ENCODE peak calls at places on chromosomes 6 and 20, in four cellular contexts. One of them, this sample, is unnamed.
A peak's percentile ranks its signal among the peaks of the same experiment; 100 is the strongest.

GRCh38 chr6:1554881-1555569 is 54.7 kb upstream of the FOXC1 start:
- DNase-seq in GM12878: no peak
- DNase-seq in K562: no peak
- DNase-seq in H1: no peak
- DNase-seq in this sample: peak; percentile 77

GRCh38 chr20:53454675-53455276 is 138.9 kb downstream of the ZNF217 start:
- DNase-seq in K562: no peak
- DNase-seq in H1: no peak
- DNase-seq in GM12878: no peak
- DNase-seq in this sample: no peak

GRCh38 chr6:11711994-11712698 is 66.5 kb downstream of the ADTRP start:
- DNase-seq in GM12878: no peak
- DNase-seq in H1: no peak
- DNase-seq in K562: no peak
- DNase-seq in this sample: no peak

GRCh38 chr6:144820270-144820669 is 535.1 kb downstream of the UTRN start:
- DNase-seq in H1: no peak
- DNase-seq in GM12878: no peak
- DNase-seq in K562: no peak
- DNase-seq in this sample: no peak

GRCh38 chr20:53657732-53658131 is 64.1 kb upstream of the ZNF217 start:
- DNase-seq in GM12878: no peak
- DNase-seq in H1: no peak
- DNase-seq in K562: no peak
- DNase-seq in this sample: peak; percentile 34

GRCh38 chr6:52420668-52421358 is 671 bp downstream of the EFHC1 start:
- DNase-seq in H1: peak; percentile 59
- DNase-seq in K562: peak; percentile 47
- DNase-seq in GM12878: no peak
- DNase-seq in this sample: peak; percentile 53

GRCh38 chr20:39042279-39043150 is 80.4 kb downstream of the DHX35 start:
- DNase-seq in K562: no peak
- DNase-seq in H1: no peak
- DNase-seq in GM12878: no peak
- DNase-seq in this sample: no peak

GRCh38 chr6:1627884-1628550 is 18.3 kb downstream of the FOXC1 start:
- DNase-seq in GM12878: no peak
- DNase-seq in K562: no peak
- DNase-seq in H1: no peak
- DNase-seq in this sample: peak; percentile 67

GRCh38 chr20:6819599-6819998 is 52.1 kb downstream of the BMP2 start:
- DNase-seq in H1: no peak
- DNase-seq in GM12878: no peak
- DNase-seq in K562: no peak
- DNase-seq in this sample: no peak

GRCh38 chr6:110999634-111000270 is 17.9 kb downstream of the RPF2 start:
- DNase-seq in H1: no peak
- DNase-seq in GM12878: no peak
- DNase-seq in K562: peak; percentile 11
- DNase-seq in this sample: no peak

GRCh38 chr6:105424177-105424783 is 21.4 kb upstream of the PREP start:
- DNase-seq in K562: peak; percentile 67
- DNase-seq in H1: peak; percentile 83
- DNase-seq in GM12878: no peak
- DNase-seq in this sample: peak; percentile 65

GRCh38 chr6:25655746-25656145 is 3.7 kb downstream of the SCGN start:
- DNase-seq in GM12878: no peak
- DNase-seq in H1: no peak
- DNase-seq in K562: no peak
- DNase-seq in this sample: no peak

GRCh38 chr20:10304474-10305046 is 85.9 kb downstream of the SNAP25 start:
- DNase-seq in GM12878: no peak
- DNase-seq in H1: no peak
- DNase-seq in K562: no peak
- DNase-seq in this sample: no peak

GRCh38 chr6:140079328-140079727 is 704.9 kb upstream of the CITED2 start:
- DNase-seq in H1: no peak
- DNase-seq in GM12878: no peak
- DNase-seq in K562: no peak
- DNase-seq in this sample: no peak

GRCh38 chr20:46933150-46933549 is 38.5 kb downstream of the EYA2 start:
- DNase-seq in K562: no peak
- DNase-seq in GM12878: no peak
- DNase-seq in H1: no peak
- DNase-seq in this sample: no peak

GRCh38 chr6:15061176-15061575 is 184.7 kb upstream of the JARID2 start:
- DNase-seq in K562: no peak
- DNase-seq in GM12878: no peak
- DNase-seq in H1: no peak
- DNase-seq in this sample: no peak

GRCh38 chr20:19885981-19886665 is 128.1 kb downstream of the RIN2 start:
- DNase-seq in GM12878: no peak
- DNase-seq in H1: no peak
- DNase-seq in K562: no peak
- DNase-seq in this sample: no peak

GRCh38 chr6:105831321-105831720 is 254.8 kb upstream of the PRDM1 start:
- DNase-seq in K562: no peak
- DNase-seq in H1: no peak
- DNase-seq in GM12878: no peak
- DNase-seq in this sample: no peak

GRCh38 chr6:129096651-129097290 is 213.8 kb downstream of the LAMA2 start:
- DNase-seq in GM12878: no peak
- DNase-seq in H1: no peak
- DNase-seq in K562: no peak
- DNase-seq in this sample: no peak

GRCh38 chr6:4125933-4126864 is 9.2 kb downstream of the ECI2 start:
- DNase-seq in GM12878: no peak
- DNase-seq in K562: peak; percentile 45
- DNase-seq in H1: no peak
- DNase-seq in this sample: no peak

GRCh38 chr6:37506479-37506878 is 6.8 kb upstream of the CCDC167 start:
- DNase-seq in H1: no peak
- DNase-seq in GM12878: no peak
- DNase-seq in K562: no peak
- DNase-seq in this sample: no peak

GRCh38 chr6:160321729-160322505 is 26.3 kb upstream of the SLC22A3 start:
- DNase-seq in GM12878: no peak
- DNase-seq in K562: no peak
- DNase-seq in H1: no peak
- DNase-seq in this sample: no peak

GRCh38 chr6:154606457-154606856 is 96.0 kb upstream of the CNKSR3 start:
- DNase-seq in H1: no peak
- DNase-seq in GM12878: peak; percentile 93
- DNase-seq in K562: peak; percentile 36
- DNase-seq in this sample: no peak

DNA sequence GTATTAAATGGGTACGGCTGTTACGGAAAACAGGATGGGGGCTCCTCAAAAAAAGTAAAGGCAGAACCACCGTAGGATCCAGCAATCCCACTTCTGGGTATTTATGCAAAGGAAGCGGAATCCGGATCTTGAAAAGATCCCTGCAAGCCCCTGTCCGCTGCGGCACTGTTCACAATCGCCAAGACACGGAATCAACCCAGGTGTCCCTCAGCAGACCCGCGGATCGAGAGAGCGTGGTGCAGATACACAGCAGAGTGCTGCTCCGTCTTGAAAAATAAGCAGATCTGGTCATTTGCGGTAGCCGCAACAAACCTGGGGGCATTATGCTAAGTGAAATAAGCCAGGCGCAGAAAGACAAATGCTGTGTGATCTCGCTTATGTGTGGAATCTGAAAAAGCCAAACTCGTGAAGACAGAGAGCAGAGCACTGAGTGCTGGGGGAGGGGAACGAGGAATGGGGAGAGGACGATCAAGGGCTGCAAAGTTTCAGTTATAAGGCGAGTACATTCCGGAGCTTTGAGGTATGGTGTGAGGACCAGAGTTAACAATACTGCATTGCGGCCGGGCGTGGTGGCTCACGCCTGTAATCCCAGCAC is 41.3 kb downstream of the NTSR1 start:
- DNase-seq in K562: no peak
- DNase-seq in GM12878: no peak
- DNase-seq in H1: no peak
- DNase-seq in this sample: no peak
- TF ChIP-seq POLR2AphosphoS5 in K562: no peak
- TF ChIP-seq POLR2AphosphoS5 in GM12878: no peak
- TF ChIP-seq POLR2AphosphoS5 in H1: no peak
- TF ChIP-seq POLR2AphosphoS5 in this sample: no peak

GRCh38 chr6:167130712-167131684 is 8.1 kb downstream of the CCR6 start:
- DNase-seq in H1: no peak
- DNase-seq in GM12878: no peak
- DNase-seq in K562: no peak
- DNase-seq in this sample: no peak
- TF ChIP-seq SIN3A in H1: no peak
- TF ChIP-seq SIN3A in GM12878: no peak
- TF ChIP-seq SIN3A in K562: no peak
- TF ChIP-seq SIN3A in this sample: no peak

GRCh38 chr6:157097255-157097936 is 225.9 kb downstream of the TMEM242 start:
- DNase-seq in K562: no peak
- DNase-seq in GM12878: no peak
- DNase-seq in H1: no peak
- DNase-seq in this sample: no peak
- TF ChIP-seq USF2 in K562: no peak
- TF ChIP-seq USF2 in GM12878: no peak
- TF ChIP-seq USF2 in H1: no peak
- TF ChIP-seq USF2 in this sample: no peak

GRCh38 chr6:90175627-90176538 is 120.8 kb downstream of the BACH2 start:
- DNase-seq in H1: no peak
- DNase-seq in GM12878: no peak
- DNase-seq in K562: no peak
- DNase-seq in this sample: no peak
- TF ChIP-seq POLR2AphosphoS5 in H1: no peak
- TF ChIP-seq POLR2AphosphoS5 in GM12878: no peak
- TF ChIP-seq POLR2AphosphoS5 in K562: no peak
- TF ChIP-seq POLR2AphosphoS5 in this sample: no peak

DNA sequence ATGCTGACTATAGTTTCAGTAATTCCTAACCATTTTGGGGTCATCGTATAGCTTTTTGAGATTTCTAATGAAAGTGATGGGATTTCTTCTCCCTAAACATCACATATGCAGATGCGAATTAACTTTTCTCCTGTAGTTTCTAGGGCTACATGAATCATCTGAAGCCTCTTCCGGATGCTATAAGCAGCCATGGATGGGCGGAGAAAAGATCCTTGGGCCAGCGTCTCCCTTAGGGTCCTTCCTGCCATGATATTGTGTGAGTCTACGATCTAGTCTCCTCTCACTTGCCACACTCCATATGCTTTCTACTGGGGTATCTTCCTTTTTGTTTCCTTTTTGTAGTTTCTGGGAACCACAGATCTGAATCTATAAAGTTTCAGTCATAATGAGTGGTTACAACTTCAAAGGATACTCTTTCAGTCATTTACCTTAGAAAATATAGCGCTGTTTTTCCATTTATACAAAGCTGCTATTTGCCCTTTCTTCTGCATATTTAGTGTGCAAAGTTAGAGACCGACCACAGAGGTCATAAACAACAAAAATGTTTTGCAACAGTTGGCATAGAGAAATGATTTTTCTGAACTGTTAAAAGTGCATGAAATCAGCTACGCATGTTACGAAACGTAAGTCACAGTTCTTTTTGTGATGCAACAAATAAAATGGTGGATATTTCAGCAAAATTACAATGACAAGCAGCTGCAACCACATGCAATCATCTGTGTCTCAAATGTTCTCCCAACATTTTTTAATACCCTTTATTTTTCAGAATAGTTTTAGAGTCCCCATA is 396.2 kb upstream of the SLC35B3 start:
- DNase-seq in K562: no peak
- DNase-seq in H1: no peak
- DNase-seq in GM12878: no peak
- DNase-seq in this sample: no peak
- TF ChIP-seq SIN3A in K562: no peak
- TF ChIP-seq SIN3A in H1: no peak
- TF ChIP-seq SIN3A in GM12878: no peak
- TF ChIP-seq SIN3A in this sample: no peak

GRCh38 chr6:134553941-134554340 is 236.0 kb upstream of the SGK1 start:
- DNase-seq in GM12878: no peak
- DNase-seq in K562: no peak
- DNase-seq in H1: no peak
- DNase-seq in this sample: no peak
- TF ChIP-seq USF2 in GM12878: no peak
- TF ChIP-seq USF2 in K562: no peak
- TF ChIP-seq USF2 in H1: no peak
- TF ChIP-seq USF2 in this sample: no peak

DNA sequence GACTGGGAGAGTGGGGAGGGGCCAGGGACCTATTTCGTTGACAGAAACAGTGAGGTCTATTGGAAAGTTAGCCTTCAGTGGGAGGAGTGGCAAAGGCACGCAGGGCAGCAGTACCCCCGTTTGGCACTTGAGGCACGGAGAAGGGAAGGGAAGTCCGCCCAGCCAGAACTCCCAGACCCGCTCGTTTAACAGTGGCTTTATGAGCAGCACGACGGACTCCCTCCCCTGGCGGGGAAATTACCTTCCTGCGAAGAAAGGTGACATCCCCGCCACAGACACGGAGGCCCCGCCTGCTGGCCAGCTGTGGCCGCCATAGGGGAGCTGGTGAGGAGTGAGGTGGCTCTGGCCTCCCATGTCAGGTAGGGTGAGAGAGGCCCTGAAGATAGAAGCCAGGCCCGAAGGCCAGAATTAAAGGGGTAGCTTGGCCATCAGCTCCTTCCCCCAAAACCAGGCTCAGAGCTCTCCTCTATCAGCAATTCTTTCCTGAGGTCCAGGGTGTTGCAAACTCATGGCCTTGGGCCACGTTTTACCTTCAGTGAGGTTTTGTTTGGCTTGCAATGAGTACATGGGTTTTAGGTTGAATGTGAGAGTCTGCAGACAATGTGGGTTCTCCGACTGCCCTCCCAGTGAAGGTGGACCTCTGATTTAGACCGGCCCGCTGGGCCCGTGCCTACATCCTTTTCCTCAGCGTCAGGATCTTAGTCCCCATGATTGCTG is 123.7 kb downstream of the MRPL14 start:
- DNase-seq in K562: no peak
- DNase-seq in H1: peak; percentile 73
- DNase-seq in GM12878: no peak
- DNase-seq in this sample: no peak
- TF ChIP-seq POLR2AphosphoS5 in K562: no peak
- TF ChIP-seq POLR2AphosphoS5 in H1: no peak
- TF ChIP-seq POLR2AphosphoS5 in GM12878: peak; percentile 46
- TF ChIP-seq POLR2AphosphoS5 in this sample: no peak